ENCODE peak calls at places on chromosome 14, in four cellular contexts. Y is GM19239, Q is Calu3, P is iPS DF 6.9. O is an unnamed sample.
A peak's percentile ranks its signal among the peaks of the same experiment; 100 is the strongest.

GRCh38 chr14:52553671-52554575 is 1.3 kb downstream of the GPR137C start:
- DNase-seq in Y (peak; percentile 13), Q (peak; percentile 79), P (no peak), O (peak; percentile 55)

GRCh38 chr14:39212034-39212433 is 21.7 kb upstream of the MIA2 start:
- DNase-seq in Y (no peak), Q (peak; percentile 24), P (no peak), O (no peak)

GRCh38 chr14:47935332-47935731 is 259.9 kb upstream of the MDGA2 start:
- DNase-seq in Y (no peak), Q (no peak), P (no peak), O (no peak)

GRCh38 chr14:54488318-54488645 is 498 bp downstream of the GMFB start:
- DNase-seq in Y (no peak), Q (no peak), P (no peak), O (no peak)

GRCh38 chr14:105364100-105364708 is 34.1 kb upstream of the TEX22 start:
- DNase-seq in Y (peak; percentile 52), Q (peak; percentile 32), P (no peak), O (peak; percentile 37)

GRCh38 chr14:54002653-54003052 is 46.0 kb upstream of the BMP4 start:
- DNase-seq in Y (no peak), Q (no peak), P (no peak), O (no peak)

GRCh38 chr14:28609228-28609828 is 157.3 kb upstream of the FOXG1 start:
- DNase-seq in Y (no peak), Q (peak; percentile 69), P (peak; percentile 39), O (peak; percentile 60)

GRCh38 chr14:99215277-99215676 is 56.7 kb downstream of the BCL11B start:
- DNase-seq in Y (no peak), Q (no peak), P (no peak), O (no peak)

GRCh38 chr14:105931808-105932483 is 405.6 kb downstream of the TMEM121 start:
- DNase-seq in Y (no peak), Q (no peak), P (no peak), O (no peak)

GRCh38 chr14:64826333-64826732 is 53.4 kb downstream of the SPTB start:
- DNase-seq in Y (no peak), Q (no peak), P (no peak), O (no peak)

GRCh38 chr14:65019944-65020566 is 33.4 kb downstream of the FNTB start:
- DNase-seq in Y (no peak), Q (peak; percentile 50), P (no peak), O (peak; percentile 44)

GRCh38 chr14:50719911-50720759 is 52.0 kb upstream of the SAV1 start:
- DNase-seq in Y (no peak), Q (no peak), P (no peak), O (no peak)

GRCh38 chr14:68394113-68394718 is 398.7 kb downstream of the ZFP36L1 start:
- DNase-seq in Y (no peak), Q (no peak), P (no peak), O (no peak)

GRCh38 chr14:43119672-43120071 is 1387.4 kb downstream of the FSCB start:
- DNase-seq in Y (no peak), Q (no peak), P (no peak), O (no peak)

GRCh38 chr14:22558221-22558913 is 30.7 kb downstream of the DAD1 start:
- DNase-seq in Y (no peak), Q (no peak), P (no peak), O (no peak)

GRCh38 chr14:50342211-50343080 is 30.3 kb downstream of the DMAC2L start:
- DNase-seq in Y (no peak), Q (no peak), P (no peak), O (peak; percentile 17)

GRCh38 chr14:61587397-61587713 is 108.0 kb upstream of the HIF1A start:
- DNase-seq in Y (no peak), Q (no peak), P (no peak), O (no peak)

GRCh38 chr14:99853206-99853605 is 60.0 kb downstream of the EML1 start:
- DNase-seq in Y (no peak), Q (no peak), P (no peak), O (no peak)

GRCh38 chr14:68088463-68088862 is 268.9 kb downstream of the RAD51B start:
- DNase-seq in Y (no peak), Q (no peak), P (no peak), O (no peak)

GRCh38 chr14:96676161-96676560 is 121.0 kb upstream of the VRK1 start:
- DNase-seq in Y (no peak), Q (no peak), P (no peak), O (no peak)

GRCh38 chr14:24630872-24631477 is 3.0 kb downstream of the GZMB start:
- DNase-seq in Y (no peak), Q (peak; percentile 48), P (no peak), O (no peak)

GRCh38 chr14:68794130-68794855 is 1.4 kb upstream of the ZFP36L1 start:
- DNase-seq in Y (no peak), Q (peak; percentile 63), P (no peak), O (peak; percentile 73)

GRCh38 chr14:100531152-100531551 is 56.1 kb downstream of the BEGAIN start:
- DNase-seq in Y (no peak), Q (no peak), P (no peak), O (no peak)

GRCh38 chr14:86708846-86709339 is 1178.9 kb downstream of the FLRT2 start:
- DNase-seq in Y (no peak), Q (no peak), P (no peak), O (peak; percentile 1)

GRCh38 chr14:63624701-63625100 is 17.0 kb downstream of the WDR89 start:
- DNase-seq in Y (no peak), Q (no peak), P (no peak), O (no peak)

GRCh38 chr14:94052662-94053061 is 26.5 kb downstream of the OTUB2 start:
- DNase-seq in Y (no peak), Q (no peak), P (no peak), O (no peak)

GRCh38 chr14:95156765-95157194 is 549 bp downstream of the DICER1 start:
- DNase-seq in Y (peak; percentile 16), Q (peak; percentile 36), P (no peak), O (no peak)

GRCh38 chr14:80636071-80636470 is 305.5 kb downstream of the CEP128 start:
- DNase-seq in Y (no peak), Q (no peak), P (peak; percentile 7), O (no peak)

GRCh38 chr14:31229638-31230229 is 22.1 kb upstream of the HECTD1 start:
- DNase-seq in Y (no peak), Q (peak; percentile 81), P (no peak), O (peak; percentile 93)

GRCh38 chr14:68627868-68628604 is 164.8 kb downstream of the ZFP36L1 start:
- DNase-seq in Y (peak; percentile 52), Q (peak; percentile 88), P (peak; percentile 74), O (peak; percentile 84)

GRCh38 chr14:23605931-23606585 is 27.5 kb upstream of the JPH4 start:
- DNase-seq in Y (peak; percentile 41), Q (no peak), P (no peak), O (no peak)

GRCh38 chr14:67477926-67478915 is 10.3 kb downstream of the TMEM229B start:
- DNase-seq in Y (no peak), Q (no peak), P (no peak), O (no peak)

GRCh38 chr14:69504775-69505174 is 20.2 kb downstream of the PLEKHD1 start:
- DNase-seq in Y (no peak), Q (no peak), P (no peak), O (no peak)

GRCh38 chr14:45807187-45807586 is 554.2 kb upstream of the MIS18BP1 start:
- DNase-seq in Y (no peak), Q (no peak), P (no peak), O (no peak)

GRCh38 chr14:46840971-46841729 is 189.6 kb upstream of the RPL10L start:
- DNase-seq in Y (no peak), Q (no peak), P (no peak), O (no peak)

GRCh38 chr14:50932592-50933500 is 11.4 kb downstream of the PYGL start:
- DNase-seq in Y (no peak), Q (no peak), P (no peak), O (no peak)

GRCh38 chr14:101723061-101723595 is 38.4 kb upstream of the PPP2R5C start:
- DNase-seq in Y (no peak), Q (no peak), P (no peak), O (no peak)

GRCh38 chr14:60163741-60164140 is 1.5 kb downstream of the DHRS7 start:
- DNase-seq in Y (no peak), Q (no peak), P (no peak), O (no peak)

GRCh38 chr14:64266206-64266605 is 28.0 kb downstream of the ESR2 start:
- DNase-seq in Y (no peak), Q (no peak), P (no peak), O (no peak)